ENCODE peak calls at places on chromosomes 2 and 18, in eight cellular contexts. V is HCT116, D is epithelial cell of esophagus, B is lower lobe of right lung, P is glutamatergic neuron, E is epithelial cell of proximal tubule, M is kidney epithelial cell, A is H9. G is an unnamed sample.

GRCh38 chr2:99803846-99804245 is 314.0 kb upstream of the REV1 start:
- DNase-seq in V (no peak), D (no peak), B (no peak), P (no peak), E (no peak), M (no peak), A (no peak), G (no peak)

GRCh38 chr2:3470166-3470651 is 49.1 kb downstream of the ADI1 start:
- DNase-seq in V (no peak), D (peak; percentile 60), B (peak; percentile 78), P (no peak), E (peak; percentile 76), M (no peak), A (no peak), G (no peak)

GRCh38 chr2:163852616-163853015 is 116.8 kb upstream of the FIGN start:
- DNase-seq in V (no peak), D (peak; percentile 46), B (no peak), P (no peak), E (no peak), M (no peak), A (no peak), G (no peak)

GRCh38 chr2:235639387-235639786 is 145.5 kb downstream of the AGAP1 start:
- DNase-seq in V (no peak), D (peak; percentile 62), B (no peak), P (peak; percentile 49), E (peak; percentile 19), M (peak; percentile 49), A (no peak), G (no peak)

GRCh38 chr2:19810637-19811036 is 91.1 kb downstream of the TTC32 start:
- DNase-seq in V (no peak), D (no peak), B (no peak), P (no peak), E (no peak), M (no peak), A (no peak), G (no peak)

GRCh38 chr2:121505005-121505404 is 25.7 kb upstream of the RNU4ATAC start:
- DNase-seq in V (no peak), D (peak; percentile 98), B (no peak), P (no peak), E (peak; percentile 83), M (peak; percentile 89), A (no peak), G (no peak)

GRCh38 chr18:39840406-39840805 is 2114.6 kb upstream of the PIK3C3 start:
- DNase-seq in V (no peak), D (peak; percentile 26), B (no peak), P (no peak), E (no peak), M (no peak), A (no peak), G (no peak)

GRCh38 chr2:234491281-234491680 is 5.6 kb downstream of the ARL4C start:
- DNase-seq in V (no peak), D (no peak), B (no peak), P (no peak), E (no peak), M (no peak), A (no peak), G (no peak)

GRCh38 chr2:239757154-239757760 is 267.9 kb downstream of the NDUFA10 start:
- DNase-seq in V (no peak), D (no peak), B (no peak), P (no peak), E (no peak), M (no peak), A (no peak), G (no peak)

GRCh38 chr18:35983818-35984217 is 11.3 kb downstream of the RMP24 start:
- DNase-seq in V (no peak), D (peak; percentile 41), B (no peak), P (no peak), E (no peak), M (no peak), A (no peak), G (no peak)

GRCh38 chr2:8661235-8661634 is 20.6 kb upstream of the ID2 start:
- DNase-seq in V (no peak), D (no peak), B (no peak), P (no peak), E (no peak), M (no peak), A (no peak), G (no peak)

GRCh38 chr2:655626-656025 is 21.6 kb downstream of the TMEM18 start:
- DNase-seq in V (no peak), D (no peak), B (no peak), P (no peak), E (no peak), M (no peak), A (no peak), G (no peak)

DNA sequence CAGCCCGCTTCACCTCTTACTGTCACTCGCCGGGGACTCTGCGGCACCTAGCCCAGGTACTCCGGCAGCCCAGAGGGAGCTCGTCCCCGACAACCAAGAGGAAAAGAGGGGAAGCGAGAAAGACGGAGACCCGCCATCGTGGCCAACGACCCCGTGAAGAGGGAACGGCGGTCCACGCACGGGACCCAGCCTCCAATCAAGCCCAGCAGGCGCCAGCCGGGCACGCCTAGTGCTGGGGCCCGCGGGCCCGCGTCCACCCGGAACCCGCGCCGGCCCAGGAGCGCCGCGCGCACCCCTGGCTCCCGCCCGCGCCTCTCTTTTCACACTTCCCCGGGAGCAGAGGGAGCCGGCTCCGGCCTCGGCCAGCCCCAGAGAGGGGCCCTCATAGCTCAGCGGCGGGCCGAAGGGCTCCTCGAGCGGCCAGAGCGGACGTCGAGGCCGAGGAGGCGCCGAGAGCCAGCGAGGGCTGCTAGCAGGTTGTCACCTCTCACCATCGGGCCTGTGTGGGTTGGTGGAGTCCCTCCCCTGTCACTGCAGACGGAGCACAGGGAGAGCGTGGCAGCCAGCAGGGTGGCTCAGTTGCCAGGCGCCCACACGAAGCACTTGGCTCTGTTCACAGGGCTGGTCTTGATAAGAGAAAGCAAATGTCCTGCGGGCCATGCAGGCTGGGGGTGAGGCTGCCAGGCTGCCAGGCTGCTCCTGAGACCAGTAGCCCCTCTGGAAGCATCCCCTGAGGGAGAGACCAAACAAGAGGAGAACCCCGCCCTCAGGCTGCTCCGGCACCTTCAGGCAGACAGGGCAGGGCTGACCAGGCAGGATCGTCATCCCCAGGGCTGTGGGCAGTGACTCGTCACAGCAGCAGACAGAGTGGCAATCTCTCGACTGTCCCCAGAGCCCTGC is 36.9 kb upstream of the KLF11 start:
- DNase-seq in V (peak; percentile 18), D (peak; percentile 31), B (peak; percentile 56), P (no peak), E (no peak), M (no peak), A (no peak), G (no peak)
- TF ChIP-seq CTCF in V (no peak), D (no peak), B (no peak), P (no peak), E (no peak), M (no peak), A (no peak), G (no peak)

GRCh38 chr18:24402209-24402785 is 4.7 kb upstream of the OSBPL1A start:
- DNase-seq in V (no peak), D (no peak), B (no peak), P (peak; percentile 54), E (no peak), M (no peak), A (peak; percentile 42), G (no peak)
- TF ChIP-seq CTCF in V (no peak), D (no peak), B (peak; percentile 24), P (peak; percentile 37), E (peak; percentile 37), M (no peak), A (peak; percentile 59), G (peak; percentile 26)

GRCh38 chr18:49175476-49175875 is 224.7 kb upstream of the SMAD7 start:
- DNase-seq in V (no peak), D (no peak), B (no peak), P (no peak), E (no peak), M (no peak), A (no peak), G (no peak)

GRCh38 chr18:49177812-49178211 is 227.0 kb upstream of the SMAD7 start:
- DNase-seq in V (no peak), D (peak; percentile 26), B (no peak), P (no peak), E (no peak), M (no peak), A (no peak), G (no peak)

GRCh38 chr18:49177071-49177470 is 226.3 kb upstream of the SMAD7 start:
- DNase-seq in V (no peak), D (no peak), B (no peak), P (no peak), E (no peak), M (no peak), A (no peak), G (no peak)

GRCh38 chr18:49179222-49179621 is 228.5 kb upstream of the SMAD7 start:
- DNase-seq in V (no peak), D (no peak), B (no peak), P (no peak), E (no peak), M (no peak), A (no peak), G (no peak)

DNA sequence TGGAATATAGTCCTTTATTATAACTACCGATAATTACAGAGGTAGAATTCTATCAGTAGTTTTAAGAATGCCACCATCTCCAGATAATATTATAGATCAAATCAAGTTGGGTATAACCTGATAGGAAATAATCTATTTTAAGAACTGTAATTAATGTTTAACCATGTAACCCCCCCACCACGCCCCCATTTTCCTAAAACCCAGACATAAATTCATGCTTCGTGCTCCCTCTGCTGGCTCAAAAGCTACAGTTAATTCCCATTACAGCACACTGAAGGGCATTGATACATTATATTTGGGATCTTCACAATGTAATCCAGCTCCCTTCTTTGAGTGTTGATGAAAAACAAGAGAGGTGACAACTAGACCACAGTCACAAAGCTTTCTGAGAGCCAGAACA is 228.0 kb upstream of the SMAD7 start:
- DNase-seq in V (peak; percentile 19), D (peak; percentile 39), B (no peak), P (peak; percentile 21), E (no peak), M (no peak), A (no peak), G (peak; percentile 42)
- TF ChIP-seq CTCF in V (peak; percentile 69), D (peak; percentile 50), B (peak; percentile 48), P (peak; percentile 55), E (peak; percentile 75), M (peak; percentile 52), A (peak; percentile 72), G (peak; percentile 70)

DNA sequence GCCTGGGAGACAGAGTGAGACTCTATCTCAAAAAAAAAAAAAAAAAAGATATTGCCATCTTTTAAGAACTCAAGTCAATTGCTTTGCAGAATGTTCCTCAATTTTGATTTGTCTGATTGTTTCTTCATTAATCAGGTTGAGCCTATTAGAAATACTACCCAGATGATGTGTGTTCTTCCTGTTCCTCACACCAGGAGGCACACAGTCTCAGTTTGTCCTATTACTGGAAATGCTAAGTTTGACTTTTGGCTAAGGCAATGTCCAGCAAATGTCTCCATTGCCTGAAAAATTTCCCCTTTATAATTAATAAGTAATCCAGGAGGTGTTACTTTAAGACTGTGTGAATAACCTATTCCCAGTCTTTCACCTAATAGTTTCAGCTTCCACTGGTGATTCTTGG is 28.4 kb downstream of the BOLA3 start:
- DNase-seq in V (no peak), D (peak; percentile 25), B (no peak), P (no peak), E (no peak), M (no peak), A (no peak), G (no peak)
- TF ChIP-seq CTCF in V (no peak), D (peak; percentile 42), B (no peak), P (no peak), E (peak; percentile 42), M (no peak), A (no peak), G (no peak)